ENCODE peak calls at places on chromosomes 11 and 22, in four cellular contexts. S is fibroblast of mammary gland, B is psoas muscle, Y is PC-9. I is an unnamed sample.

GRCh38 chr22:30733081-30733680 is 38.5 kb downstream of the OSBP2 start:
- DNase-seq in S (peak; percentile 63), Y (no peak), B (no peak), I (no peak)

GRCh38 chr22:23504522-23504921 is 75.6 kb downstream of the IGLL1 start:
- DNase-seq in Y (no peak), S (no peak), B (no peak), I (no peak)

GRCh38 chr11:101436511-101437142 is 147.2 kb downstream of the TRPC6 start:
- DNase-seq in S (peak; percentile 59), B (no peak), Y (no peak), I (peak; percentile 56)

GRCh38 chr11:128629516-128630106 is 42.3 kb upstream of the ETS1 start:
- DNase-seq in B (no peak), S (peak; percentile 28), Y (no peak), I (peak; percentile 24)

GRCh38 chr22:22111267-22111751 is 128.7 kb upstream of the TOP3B start:
- DNase-seq in Y (no peak), B (no peak), S (peak; percentile 64), I (peak; percentile 84)

GRCh38 chr22:19984201-19984753 is 32.3 kb downstream of the ARVCF start:
- DNase-seq in Y (peak; percentile 55), S (peak; percentile 67), B (peak; percentile 63), I (peak; percentile 45)

GRCh38 chr11:61120865-61121831 is 18.9 kb downstream of the CD5 start:
- DNase-seq in Y (no peak), S (peak; percentile 12), B (no peak), I (peak; percentile 28)

GRCh38 chr11:43316451-43316850 is 4.7 kb downstream of the API5 start:
- DNase-seq in S (no peak), B (no peak), Y (no peak), I (peak; percentile 72)

GRCh38 chr22:38186429-38186828 is 4.8 kb upstream of the PLA2G6 start:
- DNase-seq in B (no peak), S (no peak), Y (no peak), I (no peak)

GRCh38 chr11:117843666-117844484 is 19.3 kb upstream of the FXYD2 start:
- DNase-seq in Y (no peak), S (peak; percentile 70), B (peak; percentile 77), I (peak; percentile 81)

GRCh38 chr11:8081591-8082021 is 595 bp downstream of the TUB start:
- DNase-seq in B (no peak), S (no peak), Y (no peak), I (no peak)

GRCh38 chr11:75011872-75012271 is 23.1 kb downstream of the NEU3 start:
- DNase-seq in Y (no peak), S (no peak), B (no peak), I (no peak)

GRCh38 chr11:43738600-43739409 is 58.3 kb downstream of the HSD17B12 start:
- DNase-seq in B (no peak), Y (peak; percentile 96), S (peak; percentile 82), I (no peak)

GRCh38 chr11:60988658-60989057 is 17.2 kb downstream of the CD6 start:
- DNase-seq in Y (no peak), S (no peak), B (no peak), I (no peak)

DNA sequence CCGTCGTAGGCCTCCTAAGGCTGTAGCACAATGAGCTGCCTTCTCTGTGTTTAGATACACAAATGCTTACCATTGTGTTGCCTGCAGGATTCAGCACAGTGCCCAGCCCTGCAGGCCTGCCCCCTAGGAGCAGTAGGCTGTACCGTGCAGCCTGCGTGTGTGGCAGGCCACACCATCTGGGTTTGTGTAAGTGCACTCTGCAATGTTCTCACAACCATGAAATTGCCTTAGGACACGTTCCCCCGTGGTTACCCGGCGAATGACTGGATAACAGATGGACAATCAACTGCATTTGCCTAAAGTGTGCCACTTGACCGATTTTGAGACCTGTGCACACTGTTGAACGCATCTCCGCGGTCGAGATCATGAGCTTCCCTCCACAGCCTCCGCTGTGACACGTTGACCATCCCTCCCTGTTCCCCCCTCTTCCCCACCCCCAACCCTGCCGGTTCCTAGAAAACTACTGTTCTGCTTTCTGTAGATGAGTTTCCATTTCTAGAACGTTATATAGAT is 22.1 kb upstream of the CTSD start:
- DNase-seq in Y (no peak), S (no peak), B (no peak), I (no peak)
- TF ChIP-seq CTCF in Y (no peak), S (no peak), B (no peak), I (no peak)

GRCh38 chr11:57321996-57322880 is 2.5 kb downstream of the TNKS1BP1 start:
- DNase-seq in Y (peak; percentile 94), B (peak; percentile 89), S (peak; percentile 99), I (no peak)
- H3K4me3 ChIP-seq in Y (peak overlapping the region; percentile 57), B (peak overlapping the region; percentile 81), S (peak overlapping the region; percentile 67), I (no peak overlapping the region)

GRCh38 chr11:27600656-27601055 is 94.1 kb upstream of the LIN7C start:
- DNase-seq in B (no peak), Y (peak; percentile 49), S (no peak), I (no peak)

GRCh38 chr11:27605422-27605821 is 94.8 kb downstream of the BDNF start:
- DNase-seq in Y (no peak), B (no peak), S (no peak), I (no peak)

GRCh38 chr11:27604416-27604815 is 95.8 kb downstream of the BDNF start:
- DNase-seq in B (no peak), S (no peak), Y (no peak), I (no peak)

GRCh38 chr11:27599217-27599616 is 92.6 kb upstream of the LIN7C start:
- DNase-seq in Y (no peak), S (no peak), B (no peak), I (no peak)

GRCh38 chr11:27603376-27603775 is 96.8 kb upstream of the LIN7C start:
- DNase-seq in Y (no peak), S (no peak), B (no peak), I (no peak)
- TF ChIP-seq CTCF in Y (no peak), S (no peak), B (no peak), I (no peak)

DNA sequence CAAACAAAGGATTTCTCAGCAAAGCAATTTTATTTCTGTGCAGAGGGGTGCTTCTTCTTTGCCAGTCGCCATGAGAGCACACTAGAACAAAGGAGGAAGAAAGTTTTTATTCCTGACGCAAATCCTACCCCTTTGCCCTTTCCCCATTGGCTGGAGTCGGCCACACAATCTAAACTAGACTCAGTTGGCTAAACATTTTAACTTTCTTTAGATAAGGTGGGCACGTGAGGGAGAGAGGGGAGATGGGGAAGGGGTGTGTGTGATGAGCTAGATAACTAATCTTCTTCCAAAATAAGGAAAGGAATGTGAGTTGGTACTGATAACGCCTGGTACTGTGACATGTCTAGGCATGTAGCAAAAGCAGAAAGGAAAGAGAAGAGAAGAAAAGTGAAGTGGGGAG is 626 bp downstream of the TRIM22 start:
- DNase-seq in Y (no peak), S (peak; percentile 53), B (no peak), I (peak; percentile 25)
- H3K4me3 ChIP-seq in Y (no peak overlapping the region), S (peak overlapping the region; percentile 54), B (peak overlapping the region; percentile 62), I (peak overlapping the region; percentile 64)

I was measured in GM12865.